ENCODE peak calls at places on chromosomes 2 and 18, in four cellular contexts. L is activated naive CD4-positive, alpha-beta T cell treated with anti-CD3 and anti-CD28 coated beads for 36 hours; I is nephron progenitor cell; Z is upper lobe of right lung. N is an unnamed sample.

GRCh38 chr2:55153564-55154315 is 78.4 kb downstream of the CLHC1 start:
- DNase-seq in L (no peak), I (no peak), Z (no peak), N (no peak)

GRCh38 chr2:76984359-76984758 is 537.8 kb downstream of the LRRTM4 start:
- DNase-seq in L (no peak), I (no peak), Z (no peak), N (no peak)

GRCh38 chr2:175137793-175138192 is 30.2 kb downstream of the ATF2 start:
- DNase-seq in L (no peak), I (no peak), Z (no peak), N (no peak)

GRCh38 chr2:29562896-29563295 is 358.5 kb downstream of the ALK start:
- DNase-seq in L (no peak), I (no peak), Z (no peak), N (no peak)

GRCh38 chr2:105487142-105488069 is 88.6 kb upstream of the FHL2 start:
- DNase-seq in L (no peak), I (no peak), Z (no peak), N (peak; percentile 69)

GRCh38 chr2:28408764-28409599 is 16.3 kb downstream of the FOSL2 start:
- DNase-seq in L (peak; percentile 86), I (no peak), Z (peak; percentile 74), N (no peak)

GRCh38 chr2:225276207-225276606 is 123.3 kb upstream of the NYAP2 start:
- DNase-seq in L (no peak), I (no peak), Z (no peak), N (no peak)

GRCh38 chr2:172106128-172106961 is 3.6 kb upstream of the DLX2 start:
- DNase-seq in L (peak; percentile 68), I (peak; percentile 56), Z (no peak), N (no peak)

GRCh38 chr2:198615972-198616371 is 811.6 kb downstream of the PLCL1 start:
- DNase-seq in L (no peak), I (no peak), Z (no peak), N (no peak)

GRCh38 chr18:73407506-73407905 is 539.7 kb upstream of the NETO1 start:
- DNase-seq in L (no peak), I (no peak), Z (no peak), N (peak; percentile 21)

GRCh38 chr2:224284134-224284946 is 117.6 kb downstream of the FAM124B start:
- DNase-seq in L (peak; percentile 50), I (peak; percentile 27), Z (no peak), N (peak; percentile 9)

GRCh38 chr2:19900536-19901200 is 1.1 kb downstream of the TTC32 start:
- DNase-seq in L (peak; percentile 38), I (no peak), Z (no peak), N (no peak)

GRCh38 chr2:239934571-239935171 is 90.5 kb downstream of the NDUFA10 start:
- DNase-seq in L (peak; percentile 82), I (peak; percentile 76), Z (peak; percentile 59), N (peak; percentile 24)

GRCh38 chr2:121735520-121736074 is 1.1 kb downstream of the NIFK start:
- DNase-seq in L (peak; percentile 22), I (no peak), Z (no peak), N (no peak)

GRCh38 chr2:213316001-213316735 is 31.9 kb downstream of the SPAG16 start:
- DNase-seq in L (no peak), I (no peak), Z (no peak), N (no peak)